ENCODE peak calls at places on chromosome X, in six cellular contexts. U, Z, V, E, K and F are unnamed samples.

GRCh38 chrX:19005909-19006308 is 22.0 kb upstream of the PHKA2 start:
- DNase-seq in K (no peak), V (no peak), Z (no peak), E (no peak), U (no peak), F (no peak)

GRCh38 chrX:13491061-13491460 is 78.3 kb upstream of the EGFL6 start:
- DNase-seq in K (no peak), V (no peak), U (no peak), Z (no peak), E (no peak), F (no peak)

GRCh38 chrX:71367396-71367795 is 1.2 kb downstream of the TAF1 start:
- DNase-seq in E (no peak), Z (no peak), U (no peak), V (no peak), K (no peak), F (no peak)

GRCh38 chrX:113929004-113929403 is 654.9 kb upstream of the HTR2C start:
- DNase-seq in E (no peak), U (no peak), Z (no peak), V (peak), K (peak), F (no peak)

GRCh38 chrX:3545901-3546300 is 167.5 kb downstream of the PRKX start:
- DNase-seq in V (no peak), U (no peak), K (no peak), E (no peak), Z (no peak), F (no peak)

GRCh38 chrX:44480591-44480990 is 62.1 kb downstream of the FUNDC1 start:
- DNase-seq in Z (no peak), U (no peak), V (no peak), E (no peak), K (no peak), F (no peak)

GRCh38 chrX:41447897-41448296 is 754 bp downstream of the NYX start:
- DNase-seq in K (no peak), U (no peak), V (no peak), Z (no peak), E (no peak), F (no peak)

GRCh38 chrX:104469771-104470170 is 96.2 kb upstream of the IL1RAPL2 start:
- DNase-seq in V (peak), Z (no peak), K (no peak), E (no peak), U (no peak), F (no peak)

GRCh38 chrX:35340451-35340850 is 397.9 kb downstream of the FAM47B start:
- DNase-seq in V (no peak), U (no peak), E (no peak), K (no peak), Z (no peak), F (no peak)

GRCh38 chrX:48835524-48836329 is at the start of gene PCSK1N:
- DNase-seq in K (peak), Z (no peak), E (no peak), V (peak), U (no peak), F (no peak)

GRCh38 chrX:8879750-8880149 is 78.6 kb upstream of the FAM9A start:
- DNase-seq in Z (no peak), V (peak), K (peak), U (no peak), E (no peak), F (no peak)

GRCh38 chrX:103362504-103362903 is 6.2 kb downstream of the TCEAL9 start:
- DNase-seq in U (no peak), Z (no peak), K (no peak), E (no peak), V (no peak), F (no peak)

GRCh38 chrX:926991-927390 is 285.5 kb downstream of the CRLF2 start:
- DNase-seq in E (no peak), V (no peak), K (no peak), Z (no peak), U (no peak), F (peak)

GRCh38 chrX:53684415-53685192 is 1.9 kb downstream of the HUWE1 start:
- DNase-seq in Z (no peak), V (no peak), U (no peak), K (no peak), E (no peak), F (no peak)

DNA sequence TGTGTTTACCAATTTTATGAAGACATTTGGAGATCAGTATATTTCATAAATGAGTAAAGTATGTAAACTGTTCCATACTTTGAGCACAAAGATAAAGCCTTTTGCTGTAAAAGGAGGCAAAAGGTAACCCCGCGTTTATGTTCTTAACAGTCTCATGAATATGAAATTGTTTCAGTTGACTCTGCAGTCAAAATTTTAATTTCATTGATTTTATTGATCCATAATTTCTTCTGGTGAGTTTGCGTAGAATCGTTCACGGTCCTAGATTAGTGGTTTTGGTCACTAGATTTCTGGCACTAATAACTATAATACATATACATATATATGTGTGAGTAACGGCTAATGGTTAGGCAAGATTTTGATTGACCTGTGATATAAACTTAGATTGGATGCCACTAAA is 1.9 kb downstream of the FMR1 start:
- DNase-seq in U (no peak), Z (no peak), E (no peak), V (no peak), K (no peak), F (no peak)
- H3K4me3 ChIP-seq in U (peak), Z (peak), E (peak), V (peak), K (no peak), F (peak)

GRCh38 chrX:65932173-65933084 is 107.5 kb downstream of the VSIG4 start:
- DNase-seq in E (no peak), U (no peak), K (peak), V (peak), Z (no peak), F (no peak)
- H3K27ac ChIP-seq in E (no peak), U (no peak), K (no peak), V (no peak), Z (no peak), F (no peak)

GRCh38 chrX:135549519-135549918 is 29.1 kb downstream of the INTS6L start:
- DNase-seq in U (no peak), Z (no peak), K (no peak), V (no peak), E (no peak), F (no peak)

GRCh38 chrX:135544338-135544948 is 24.0 kb downstream of the INTS6L start:
- DNase-seq in Z (no peak), V (no peak), U (no peak), E (no peak), K (no peak), F (no peak)

DNA sequence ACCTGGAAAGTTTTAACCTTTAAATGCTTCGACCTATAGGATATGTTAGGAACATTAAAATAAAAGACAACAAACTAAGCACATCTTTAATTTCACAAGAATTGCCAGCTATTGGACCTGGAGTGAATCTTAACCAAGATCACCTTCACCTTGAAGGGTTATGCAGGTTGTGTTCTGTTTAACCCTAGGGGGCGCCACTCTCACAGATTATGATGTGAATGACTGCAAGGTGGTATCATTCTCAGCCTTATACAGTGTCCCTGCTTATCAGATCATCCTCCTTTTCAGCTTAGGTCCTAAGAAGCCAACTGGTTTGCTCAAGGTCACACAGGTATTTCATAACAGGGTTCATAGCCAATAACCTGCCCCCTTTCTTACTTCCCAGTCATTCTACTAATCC is 23.5 kb downstream of the INTS6L start:
- DNase-seq in Z (no peak), E (no peak), V (peak), U (no peak), K (peak), F (no peak)
- TF ChIP-seq CTCF in Z (no peak), E (peak), V (peak), U (peak), K (peak), F (peak)

DNA sequence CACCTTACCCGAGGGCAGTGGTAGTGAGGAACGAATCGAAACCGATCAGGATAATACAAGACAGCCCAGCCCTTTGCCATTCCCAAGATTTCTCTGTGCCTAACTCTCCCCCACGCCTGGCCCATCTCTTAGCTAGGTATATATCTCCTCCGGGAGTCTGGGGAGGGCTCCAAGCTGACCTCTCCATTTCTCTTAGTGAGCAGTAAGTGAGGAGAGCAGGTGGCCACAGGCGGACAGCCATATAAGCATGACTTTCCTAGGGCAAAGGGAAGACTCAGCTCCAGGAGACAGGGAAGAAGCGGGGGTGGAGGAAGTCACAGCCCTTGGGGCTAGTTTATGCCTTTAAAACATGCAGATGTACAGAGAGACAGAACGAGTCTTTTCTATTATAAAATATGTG is 613.6 kb downstream of the BCOR start:
- DNase-seq in K (no peak), U (no peak), Z (no peak), V (no peak), E (no peak), F (no peak)
- H3K4me3 ChIP-seq in K (no peak), U (no peak), Z (no peak), V (no peak), E (no peak), F (no peak)

GRCh38 chrX:10110316-10110932 is 46.4 kb upstream of the CLCN4 start:
- DNase-seq in K (no peak), V (no peak), E (no peak), Z (no peak), U (no peak), F (no peak)
- H3K27ac ChIP-seq in K (no peak), V (no peak), E (no peak), Z (peak), U (peak), F (peak)

GRCh38 chrX:150212672-150213480 is 150.2 kb upstream of the MAMLD1 start:
- DNase-seq in U (peak), K (no peak), V (peak), E (peak), Z (peak), F (no peak)
- TF ChIP-seq CTCF in U (peak), K (no peak), V (no peak), E (peak), Z (no peak), F (no peak)

DNA sequence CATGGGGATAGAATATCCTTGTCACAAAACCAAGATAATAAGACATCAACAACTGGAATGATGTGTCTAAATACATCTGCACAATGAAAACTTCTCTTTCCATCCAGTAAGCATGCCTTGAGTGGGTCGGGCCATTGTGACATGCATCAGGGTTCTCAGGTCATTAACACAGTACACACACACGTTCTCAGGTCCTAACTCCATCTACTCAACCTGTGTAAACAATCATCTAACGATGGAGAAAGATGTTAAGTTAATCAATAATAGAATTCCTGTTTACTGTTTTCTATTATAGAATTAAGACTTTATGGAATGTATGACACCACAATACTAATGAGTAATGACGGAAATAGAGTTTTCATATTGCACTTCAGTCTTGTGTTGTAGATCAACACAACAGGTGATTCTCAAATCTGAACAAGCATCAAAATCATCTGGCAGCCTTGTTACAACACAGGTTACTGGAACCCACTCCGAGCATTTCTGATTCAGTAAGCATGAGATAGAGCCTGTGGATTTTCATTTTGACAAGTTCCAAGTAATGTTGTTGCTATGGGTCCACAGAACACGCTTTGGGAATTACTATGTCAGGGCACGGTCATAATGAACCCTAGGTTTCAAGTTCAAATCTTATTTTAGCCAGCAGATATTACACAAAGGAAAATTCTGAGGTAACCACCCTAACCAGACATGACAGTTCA is 315.8 kb upstream of the TEX13C start:
- DNase-seq in Z (no peak), U (no peak), E (peak), V (no peak), K (no peak), F (no peak)
- H3K4me3 ChIP-seq in Z (no peak), U (no peak), E (no peak), V (no peak), K (no peak), F (no peak)

GRCh38 chrX:37906357-37906756 is 59.0 kb upstream of the DYNLT3 start:
- DNase-seq in E (no peak), Z (no peak), V (no peak), U (no peak), K (no peak), F (no peak)
- H3K27ac ChIP-seq in E (no peak), Z (no peak), V (no peak), U (no peak), K (no peak), F (no peak)

GRCh38 chrX:133550665-133551064 is 135.4 kb upstream of the GPC4 start:
- DNase-seq in E (no peak), U (no peak), Z (no peak), K (no peak), V (no peak), F (no peak)
- TF ChIP-seq CTCF in E (no peak), U (no peak), Z (no peak), K (no peak), V (no peak), F (no peak)

DNA sequence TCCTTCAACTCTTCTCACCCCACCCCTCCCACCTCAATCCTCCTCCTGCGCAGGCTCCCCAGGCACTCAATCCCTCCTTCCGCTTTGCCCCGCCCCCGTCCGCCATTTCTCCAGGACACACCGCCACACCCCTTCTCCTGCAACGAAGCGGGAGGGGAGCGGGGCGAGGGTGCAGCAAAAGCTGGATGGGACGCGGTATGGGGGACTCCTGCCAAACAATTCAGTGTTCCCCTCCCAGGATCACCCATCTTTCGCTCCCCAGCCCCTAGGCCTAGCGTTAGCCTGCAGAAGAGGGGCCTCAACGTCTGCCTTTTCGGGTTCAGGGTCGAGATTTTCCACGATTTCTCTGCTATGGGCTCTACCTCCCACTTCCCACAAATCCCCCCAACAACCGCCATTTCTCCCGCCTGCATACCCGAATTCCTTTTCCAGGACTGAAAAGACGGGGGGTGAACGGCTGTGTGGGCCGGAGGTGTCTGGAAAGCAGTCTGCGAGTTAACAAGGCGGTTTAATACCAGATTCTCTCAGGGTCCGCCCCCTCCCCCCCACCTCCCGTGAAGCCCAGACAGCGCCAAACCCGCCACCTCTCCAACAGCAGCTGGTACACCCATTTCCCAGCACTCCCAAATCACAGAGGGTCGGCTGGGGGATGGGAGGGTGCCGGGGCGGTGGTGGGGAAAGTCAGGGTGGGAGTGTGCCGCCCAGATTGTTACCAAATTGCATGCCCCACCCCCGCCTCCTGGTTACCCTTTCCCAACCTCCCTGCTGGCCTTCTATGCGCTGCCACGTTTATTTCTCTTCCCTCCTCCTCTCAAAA is 781 bp downstream of the ARMCX2 start:
- DNase-seq in E (peak), U (peak), Z (no peak), V (peak), K (peak), F (peak)
- H3K4me3 ChIP-seq in E (peak), U (peak), Z (peak), V (peak), K (peak), F (peak)